ENCODE peak calls at places on chromosomes 16 and 17, in four cellular contexts. C is A549, R is endothelial cell of umbilical vein, L is K562. S is an unnamed sample.

GRCh38 chr17:60127068-60128064 is 22.4 kb upstream of the CA4 start:
- DNase-seq in C (no peak), R (no peak), L (no peak), S (no peak)

GRCh38 chr16:49604602-49605001 is 231.0 kb downstream of the C16orf78 start:
- DNase-seq in C (no peak), R (no peak), L (no peak), S (no peak)

GRCh38 chr17:55587608-55588139 is 76.4 kb upstream of the SMIM36 start:
- DNase-seq in C (no peak), R (no peak), L (no peak), S (no peak)

GRCh38 chr16:10501016-10501607 is 79.3 kb downstream of the EMP2 start:
- DNase-seq in C (no peak), R (no peak), L (peak), S (peak)

GRCh38 chr17:10421211-10421610 is 539 bp downstream of the MYH8 start:
- DNase-seq in C (no peak), R (no peak), L (no peak), S (no peak)

GRCh38 chr17:77303620-77304019 is 162.9 kb downstream of the SEC14L1 start:
- DNase-seq in C (no peak), R (no peak), L (no peak), S (no peak)

GRCh38 chr17:38815576-38816193 is 9.4 kb downstream of the CWC25 start:
- DNase-seq in C (peak), R (no peak), L (peak), S (peak)

GRCh38 chr16:84086996-84087395 is 29.7 kb downstream of the MBTPS1 start:
- DNase-seq in C (no peak), R (no peak), L (no peak), S (no peak)

GRCh38 chr17:42190491-42191180 is 3.7 kb downstream of the GHDC start:
- DNase-seq in C (no peak), R (no peak), L (no peak), S (no peak)

GRCh38 chr16:77748426-77748825 is 26.1 kb downstream of the NUDT7 start:
- DNase-seq in C (no peak), R (no peak), L (no peak), S (no peak)

GRCh38 chr16:68448360-68448970 is at the start of gene SMPD3:
- DNase-seq in C (peak), R (peak), L (peak), S (peak)

GRCh38 chr17:51322390-51323029 is 62.2 kb downstream of the UTP18 start:
- DNase-seq in C (peak), R (peak), L (peak), S (peak)

GRCh38 chr16:64137976-64138375 is 983.9 kb downstream of the CDH11 start:
- DNase-seq in C (no peak), R (no peak), L (no peak), S (no peak)

GRCh38 chr17:9670596-9670995 is 25.3 kb downstream of the USP43 start:
- DNase-seq in C (no peak), R (no peak), L (no peak), S (no peak)

GRCh38 chr16:57802635-57803412 is 533 bp upstream of the KIFC3 start:
- DNase-seq in C (peak), R (no peak), L (no peak), S (peak)

GRCh38 chr16:11681526-11681925 is 13.3 kb downstream of the SNN start:
- DNase-seq in C (no peak), R (no peak), L (no peak), S (peak)

GRCh38 chr17:57604771-57605733 is 140.0 kb downstream of the CCDC182 start:
- DNase-seq in C (no peak), R (no peak), L (no peak), S (peak)

GRCh38 chr16:81666102-81666501 is 113.0 kb upstream of the PLCG2 start:
- DNase-seq in C (no peak), R (no peak), L (no peak), S (no peak)

GRCh38 chr17:77254961-77255741 is 114.4 kb downstream of the SEC14L1 start:
- DNase-seq in C (peak), R (peak), L (no peak), S (peak)

GRCh38 chr16:81480856-81481821 is 36.5 kb downstream of the CMIP start:
- DNase-seq in C (no peak), R (no peak), L (peak), S (peak)

DNA sequence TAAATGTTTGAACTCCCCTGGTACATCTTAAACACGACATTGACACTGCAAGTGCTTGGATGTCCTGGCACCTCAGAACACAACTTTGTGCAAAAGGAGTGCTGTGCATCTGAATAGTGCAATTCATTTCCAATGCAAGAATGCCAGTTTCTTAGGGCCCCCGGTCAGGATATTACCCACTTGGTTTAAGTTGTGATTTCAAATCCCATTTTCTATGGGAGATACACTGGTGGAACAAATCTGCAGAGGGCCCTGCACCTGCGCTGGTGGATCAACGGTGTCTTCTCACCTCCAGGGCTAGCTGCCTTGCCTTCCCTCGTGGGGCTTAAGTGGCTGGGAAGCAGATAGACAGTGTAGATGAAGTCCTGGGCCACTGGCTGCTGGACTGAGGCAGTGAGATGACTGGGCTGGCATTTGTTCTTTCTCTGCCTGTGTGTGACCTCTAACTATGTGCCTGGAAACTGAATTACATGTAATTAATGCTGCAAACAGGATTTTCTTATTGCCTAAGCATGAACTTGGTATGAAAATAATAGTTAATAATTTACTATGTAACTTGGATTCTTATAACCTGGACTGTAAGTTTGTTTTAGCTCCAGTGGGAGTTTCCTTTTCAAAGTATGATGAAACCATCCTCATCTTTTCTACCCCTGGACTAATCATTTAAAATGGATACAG is 20.9 kb downstream of the HAPSTR1 start:
- DNase-seq in C (peak), R (no peak), L (no peak), S (no peak)
- TF ChIP-seq MAX in C (no peak), R (no peak), L (no peak), S (no peak)

DNA sequence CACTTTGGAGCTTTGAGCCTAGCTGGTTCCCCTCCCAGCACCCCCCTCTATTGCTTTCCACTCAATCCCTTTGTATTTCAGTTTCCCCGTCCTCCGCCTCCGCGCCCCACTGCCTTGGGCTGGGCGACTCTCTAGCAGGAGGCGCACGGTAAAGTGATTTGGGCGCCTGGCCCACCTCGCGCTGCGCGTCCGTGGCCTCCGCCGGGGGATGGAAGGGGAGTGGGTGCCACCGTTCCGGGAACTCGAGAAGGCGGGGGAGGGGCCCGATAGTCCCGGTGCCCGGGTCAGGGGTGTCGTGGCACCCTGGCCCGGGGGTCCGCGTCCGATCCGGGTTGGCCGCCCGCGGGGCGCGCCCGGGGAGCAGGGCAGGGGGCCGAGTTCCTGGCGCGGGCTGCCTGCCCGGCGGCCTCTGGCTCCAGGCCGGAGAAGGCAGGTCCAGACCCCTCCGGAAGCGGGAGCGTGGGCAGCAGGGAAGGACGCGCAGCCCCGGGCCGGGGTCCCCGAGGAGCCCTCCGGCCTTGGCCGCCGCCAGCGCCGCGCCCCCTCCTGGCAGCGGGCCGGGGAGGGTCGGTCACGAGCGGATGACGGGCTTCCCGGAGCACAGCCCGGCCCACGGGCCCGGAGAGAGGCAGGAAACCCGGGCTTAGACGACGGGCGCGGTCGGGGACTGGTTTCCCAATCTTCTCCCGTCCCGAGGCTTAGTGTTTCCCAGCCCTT is 15.8 kb downstream of the MEOX1 start:
- DNase-seq in C (no peak), R (peak), L (no peak), S (no peak)
- TF ChIP-seq POLR2A in C (no peak), R (no peak), L (no peak), S (no peak)

DNA sequence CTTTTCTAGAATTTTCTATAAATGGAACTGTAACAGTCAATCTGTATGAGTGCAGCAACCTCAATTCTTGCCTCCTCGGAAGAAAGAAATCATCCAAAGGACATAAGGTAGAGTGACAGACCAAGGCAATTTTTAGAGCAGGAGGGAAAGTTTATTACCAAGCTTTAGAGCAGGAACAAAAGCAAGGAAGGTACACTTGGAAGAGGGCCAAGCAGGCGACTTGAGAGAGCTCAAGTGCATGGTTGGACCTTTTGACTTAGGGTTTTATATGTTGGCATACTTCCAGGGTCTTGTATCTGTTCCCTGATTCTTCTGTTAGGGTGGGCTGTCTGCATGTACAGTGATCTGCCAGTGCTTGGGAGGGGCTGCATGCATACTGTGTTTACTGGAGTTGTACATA is 50.3 kb downstream of the SCNN1G start:
- DNase-seq in C (no peak), R (no peak), L (no peak), S (no peak)
- TF ChIP-seq MYC in C (no peak), R (no peak), L (no peak), S (no peak)

GRCh38 chr16:13558752-13559151 is 361.2 kb upstream of the ERCC4 start:
- DNase-seq in C (no peak), R (no peak), L (no peak), S (no peak)
- TF ChIP-seq MAX in C (no peak), R (no peak), L (no peak), S (no peak)

GRCh38 chr17:52395308-52395707 is 236.8 kb upstream of the CA10 start:
- DNase-seq in C (no peak), R (no peak), L (no peak), S (no peak)

GRCh38 chr17:52384695-52385094 is 226.2 kb upstream of the CA10 start:
- DNase-seq in C (no peak), R (no peak), L (no peak), S (no peak)

GRCh38 chr17:52388941-52389340 is 230.4 kb upstream of the CA10 start:
- DNase-seq in C (no peak), R (no peak), L (no peak), S (no peak)

GRCh38 chr17:52389632-52390031 is 231.1 kb upstream of the CA10 start:
- DNase-seq in C (no peak), R (no peak), L (no peak), S (no peak)

DNA sequence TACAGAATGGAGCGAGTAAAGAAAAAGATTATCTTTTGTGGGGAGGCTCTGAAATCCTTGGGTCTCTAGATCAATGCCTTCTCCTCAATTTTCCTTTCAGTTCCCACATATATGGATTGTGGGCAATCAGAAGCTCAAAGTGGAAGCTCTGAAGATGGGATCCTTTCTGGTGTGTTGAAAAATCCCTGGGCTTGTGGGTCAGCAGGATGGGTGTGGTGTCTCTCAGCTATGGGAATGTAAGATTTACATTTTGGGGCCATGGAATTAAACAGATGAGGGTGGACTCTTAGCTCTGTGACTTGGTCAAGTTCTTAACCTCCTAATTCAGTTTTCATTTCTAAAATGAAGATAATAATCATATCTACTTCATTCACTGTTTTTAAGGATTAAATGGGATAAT is 231.9 kb upstream of the CA10 start:
- DNase-seq in C (no peak), R (no peak), L (no peak), S (no peak)
- TF ChIP-seq POLR2A in C (no peak), R (no peak), L (no peak), S (no peak)

GRCh38 chr16:55447231-55447630 is 31.8 kb upstream of the MMP2 start:
- DNase-seq in C (no peak), R (no peak), L (no peak), S (no peak)

GRCh38 chr16:55439101-55439690 is 39.8 kb upstream of the MMP2 start:
- DNase-seq in C (no peak), R (no peak), L (no peak), S (peak)

GRCh38 chr16:55443855-55444254 is 35.1 kb upstream of the MMP2 start:
- DNase-seq in C (no peak), R (peak), L (no peak), S (no peak)

GRCh38 chr16:55443434-55443833 is 35.6 kb upstream of the MMP2 start:
- DNase-seq in C (no peak), R (no peak), L (no peak), S (no peak)

DNA sequence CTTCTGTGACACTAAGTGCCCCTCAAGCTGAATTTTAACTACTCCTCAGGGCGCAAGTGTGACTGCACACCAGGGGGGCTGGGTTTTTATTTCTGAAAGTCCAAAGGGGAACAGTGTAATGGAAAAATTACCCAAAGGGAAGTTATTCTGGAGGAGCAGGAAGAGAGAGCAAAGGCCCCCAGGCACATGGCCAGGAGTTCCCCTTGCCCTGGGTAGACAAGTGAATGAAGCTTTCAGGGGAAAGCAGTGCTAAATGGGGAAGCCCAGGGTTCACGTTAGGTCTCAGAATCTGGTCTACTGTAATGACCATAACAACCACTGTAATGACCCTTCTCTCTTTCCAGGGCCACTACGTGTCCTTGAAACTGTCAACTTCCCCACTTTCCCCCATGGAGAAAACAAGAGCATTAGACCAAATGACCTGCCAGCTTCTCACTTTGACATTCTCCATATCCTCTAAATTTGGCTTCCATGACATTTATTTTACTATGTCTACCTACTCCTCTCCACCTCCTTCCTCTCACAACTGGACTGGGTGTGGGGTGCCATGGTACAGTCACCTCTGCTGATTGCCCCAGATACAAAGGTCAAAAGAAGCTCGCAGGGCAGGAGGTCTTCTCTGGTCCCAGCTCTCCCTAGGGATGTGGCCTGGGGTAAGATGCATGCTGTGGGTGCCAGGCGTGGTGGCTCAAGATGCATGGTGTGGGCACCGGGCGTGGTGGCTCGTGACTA is 34.1 kb upstream of the MMP2 start:
- DNase-seq in C (no peak), R (peak), L (no peak), S (peak)
- TF ChIP-seq MYC in C (no peak), R (no peak), L (no peak), S (peak)